ENCODE peak calls at places on chromosomes 16 and 17, in eight cellular contexts. V is NCI-H460, I is heart left ventricle, G is NCI-H1417, K is fibroblast of mammary gland, A is colonic mucosa, Y is fibroblast of gingiva, O is Daoy. F is an unnamed sample.

GRCh38 chr17:48599373-48599772 is 5.4 kb downstream of the HOXB6 start:
- DNase-seq in Y (no peak), G (no peak), K (no peak), A (no peak), V (no peak), I (no peak), O (no peak), F (no peak)

GRCh38 chr16:68997564-68997963 is 107.9 kb upstream of the HAS3 start:
- DNase-seq in G (no peak), V (no peak), I (no peak), K (no peak), Y (no peak), A (no peak), O (no peak), F (no peak)

GRCh38 chr17:73521376-73521775 is 122.9 kb downstream of the SDK2 start:
- DNase-seq in K (no peak), Y (no peak), G (peak), O (no peak), A (no peak), V (no peak), I (no peak), F (no peak)

GRCh38 chr16:67428146-67428731 is 2.7 kb upstream of the HSD11B2 start:
- DNase-seq in K (peak), V (peak), I (peak), O (peak), Y (no peak), G (peak), A (peak), F (peak)

GRCh38 chr16:1287982-1288670 is 21.3 kb upstream of the UBE2I start:
- DNase-seq in A (no peak), G (peak), V (no peak), Y (no peak), I (no peak), K (no peak), O (no peak), F (no peak)

GRCh38 chr17:21294321-21295035 is 10.0 kb downstream of the MAP2K3 start:
- DNase-seq in Y (no peak), K (no peak), O (no peak), I (no peak), A (no peak), G (no peak), V (no peak), F (no peak)

GRCh38 chr16:88284101-88284500 is 98.7 kb upstream of the ZNF469 start:
- DNase-seq in A (no peak), G (no peak), Y (no peak), V (no peak), O (no peak), I (no peak), K (no peak), F (no peak)

GRCh38 chr17:78840780-78841611 is at the start of gene USP36:
- DNase-seq in V (peak), G (peak), K (peak), O (peak), Y (peak), A (peak), I (peak), F (peak)

GRCh38 chr17:36463916-36464764 is 22.3 kb upstream of the ZNHIT3 start:
- DNase-seq in I (peak), O (peak), K (peak), A (peak), G (no peak), Y (peak), V (peak), F (peak)

GRCh38 chr17:52823155-52823554 is 664.6 kb upstream of the CA10 start:
- DNase-seq in G (no peak), I (no peak), K (no peak), A (no peak), O (no peak), V (no peak), Y (no peak), F (no peak)

GRCh38 chr17:260944-261343 is 79.5 kb upstream of the DOC2B start:
- DNase-seq in G (no peak), Y (no peak), I (no peak), O (no peak), A (no peak), V (no peak), K (no peak), F (no peak)